ENCODE peak calls at places on chromosomes 16 and 17, in six cellular contexts. One of them, this sample, is unnamed.

GRCh38 chr17:21289902-21290571 is 5.5 kb downstream of the MAP2K3 start:
- DNase-seq in adrenal gland: no peak
- DNase-seq in astrocyte: no peak
- DNase-seq in progenitor cell of endocrine pancreas: no peak
- DNase-seq in fibroblast of lung: no peak
- DNase-seq in HFF-Myc: no peak
- DNase-seq in this sample: no peak

GRCh38 chr17:45429338-45430005 is 3.2 kb downstream of the ARHGAP27 start:
- DNase-seq in progenitor cell of endocrine pancreas: peak; percentile 43
- DNase-seq in fibroblast of lung: no peak
- DNase-seq in HFF-Myc: no peak
- DNase-seq in adrenal gland: no peak
- DNase-seq in astrocyte: no peak
- DNase-seq in this sample: no peak

GRCh38 chr17:34756670-34757021 is 177.3 kb downstream of the TMEM132E start:
- DNase-seq in HFF-Myc: no peak
- DNase-seq in fibroblast of lung: peak; percentile 5
- DNase-seq in astrocyte: no peak
- DNase-seq in adrenal gland: peak; percentile 74
- DNase-seq in progenitor cell of endocrine pancreas: no peak
- DNase-seq in this sample: no peak

GRCh38 chr17:65485388-65486299 is 75.8 kb downstream of the AXIN2 start:
- DNase-seq in adrenal gland: no peak
- DNase-seq in progenitor cell of endocrine pancreas: no peak
- DNase-seq in fibroblast of lung: peak; percentile 79
- DNase-seq in HFF-Myc: no peak
- DNase-seq in astrocyte: peak; percentile 67
- DNase-seq in this sample: no peak

GRCh38 chr17:31807846-31808245 is 51.2 kb downstream of the COPRS start:
- DNase-seq in astrocyte: no peak
- DNase-seq in fibroblast of lung: peak; percentile 14
- DNase-seq in adrenal gland: no peak
- DNase-seq in HFF-Myc: no peak
- DNase-seq in progenitor cell of endocrine pancreas: no peak
- DNase-seq in this sample: no peak

GRCh38 chr17:41682611-41683010 is 6.1 kb upstream of the EIF1 start:
- DNase-seq in adrenal gland: no peak
- DNase-seq in HFF-Myc: no peak
- DNase-seq in astrocyte: no peak
- DNase-seq in fibroblast of lung: no peak
- DNase-seq in progenitor cell of endocrine pancreas: no peak
- DNase-seq in this sample: no peak

GRCh38 chr16:31407406-31407805 is 14.3 kb downstream of the ITGAD start:
- DNase-seq in fibroblast of lung: no peak
- DNase-seq in progenitor cell of endocrine pancreas: no peak
- DNase-seq in astrocyte: no peak
- DNase-seq in HFF-Myc: no peak
- DNase-seq in adrenal gland: no peak
- DNase-seq in this sample: no peak

GRCh38 chr17:50047488-50048126 is 8.3 kb upstream of the ITGA3 start:
- DNase-seq in HFF-Myc: no peak
- DNase-seq in astrocyte: peak; percentile 83
- DNase-seq in progenitor cell of endocrine pancreas: no peak
- DNase-seq in adrenal gland: no peak
- DNase-seq in fibroblast of lung: peak; percentile 91
- DNase-seq in this sample: no peak

GRCh38 chr17:47210105-47210504 is 957 bp downstream of the MYL4 start:
- DNase-seq in astrocyte: no peak
- DNase-seq in fibroblast of lung: peak; percentile 36
- DNase-seq in HFF-Myc: no peak
- DNase-seq in progenitor cell of endocrine pancreas: no peak
- DNase-seq in adrenal gland: no peak
- DNase-seq in this sample: no peak

GRCh38 chr16:278863-279366 is 1.5 kb upstream of the ARHGDIG start:
- DNase-seq in astrocyte: peak; percentile 29
- DNase-seq in adrenal gland: no peak
- DNase-seq in HFF-Myc: peak; percentile 2
- DNase-seq in progenitor cell of endocrine pancreas: no peak
- DNase-seq in fibroblast of lung: peak; percentile 51
- DNase-seq in this sample: no peak

GRCh38 chr17:13812350-13812749 is 210.6 kb upstream of the HS3ST3A1 start:
- DNase-seq in fibroblast of lung: no peak
- DNase-seq in HFF-Myc: no peak
- DNase-seq in astrocyte: no peak
- DNase-seq in progenitor cell of endocrine pancreas: no peak
- DNase-seq in adrenal gland: no peak
- DNase-seq in this sample: no peak

GRCh38 chr17:38557836-38558750 is 47.7 kb downstream of the SRCIN1 start:
- DNase-seq in progenitor cell of endocrine pancreas: peak; percentile 84
- DNase-seq in astrocyte: peak; percentile 73
- DNase-seq in adrenal gland: peak; percentile 91
- DNase-seq in fibroblast of lung: peak; percentile 85
- DNase-seq in HFF-Myc: peak; percentile 65
- DNase-seq in this sample: peak; percentile 95

GRCh38 chr17:38559880-38560230 is 45.9 kb downstream of the SRCIN1 start:
- DNase-seq in adrenal gland: no peak
- DNase-seq in astrocyte: no peak
- DNase-seq in fibroblast of lung: no peak
- DNase-seq in HFF-Myc: no peak
- DNase-seq in progenitor cell of endocrine pancreas: no peak
- DNase-seq in this sample: no peak

GRCh38 chr17:38557395-38557794 is 48.4 kb downstream of the SRCIN1 start:
- DNase-seq in adrenal gland: no peak
- DNase-seq in HFF-Myc: no peak
- DNase-seq in fibroblast of lung: no peak
- DNase-seq in astrocyte: no peak
- DNase-seq in progenitor cell of endocrine pancreas: no peak
- DNase-seq in this sample: no peak

GRCh38 chr17:38559025-38559879 is 46.5 kb downstream of the SRCIN1 start:
- DNase-seq in fibroblast of lung: peak; percentile 27
- DNase-seq in HFF-Myc: no peak
- DNase-seq in astrocyte: peak; percentile 7
- DNase-seq in progenitor cell of endocrine pancreas: peak; percentile 80
- DNase-seq in adrenal gland: peak; percentile 68
- DNase-seq in this sample: peak; percentile 97

GRCh38 chr17:38558751-38559024 is 47.1 kb downstream of the SRCIN1 start:
- DNase-seq in progenitor cell of endocrine pancreas: no peak
- DNase-seq in adrenal gland: no peak
- DNase-seq in fibroblast of lung: no peak
- DNase-seq in astrocyte: no peak
- DNase-seq in HFF-Myc: no peak
- DNase-seq in this sample: no peak
- TF ChIP-seq CTCF in progenitor cell of endocrine pancreas: no peak
- TF ChIP-seq CTCF in adrenal gland: no peak
- TF ChIP-seq CTCF in fibroblast of lung: no peak
- TF ChIP-seq CTCF in astrocyte: no peak
- TF ChIP-seq CTCF in HFF-Myc: no peak
- TF ChIP-seq CTCF in this sample: no peak

GRCh38 chr17:80961516-80961915 is 30.1 kb upstream of the CHMP6 start:
- DNase-seq in adrenal gland: no peak
- DNase-seq in astrocyte: no peak
- DNase-seq in fibroblast of lung: no peak
- DNase-seq in progenitor cell of endocrine pancreas: no peak
- DNase-seq in HFF-Myc: no peak
- DNase-seq in this sample: no peak
- TF ChIP-seq CTCF in adrenal gland: no peak
- TF ChIP-seq CTCF in astrocyte: no peak
- TF ChIP-seq CTCF in fibroblast of lung: no peak
- TF ChIP-seq CTCF in progenitor cell of endocrine pancreas: no peak
- TF ChIP-seq CTCF in HFF-Myc: no peak
- TF ChIP-seq CTCF in this sample: no peak

GRCh38 chr16:56281256-56281805 is 90.0 kb downstream of the GNAO1 start:
- DNase-seq in HFF-Myc: no peak
- DNase-seq in fibroblast of lung: no peak
- DNase-seq in progenitor cell of endocrine pancreas: no peak
- DNase-seq in adrenal gland: no peak
- DNase-seq in astrocyte: no peak
- DNase-seq in this sample: peak; percentile 30
- TF ChIP-seq CTCF in HFF-Myc: peak; percentile 60
- TF ChIP-seq CTCF in fibroblast of lung: peak; percentile 19
- TF ChIP-seq CTCF in progenitor cell of endocrine pancreas: peak; percentile 41
- TF ChIP-seq CTCF in adrenal gland: no peak
- TF ChIP-seq CTCF in astrocyte: peak; percentile 30
- TF ChIP-seq CTCF in this sample: no peak

GRCh38 chr16:57828272-57829161 is 26.2 kb upstream of the KIFC3 start:
- DNase-seq in astrocyte: no peak
- DNase-seq in adrenal gland: no peak
- DNase-seq in fibroblast of lung: no peak
- DNase-seq in progenitor cell of endocrine pancreas: no peak
- DNase-seq in HFF-Myc: no peak
- DNase-seq in this sample: no peak
- TF ChIP-seq CTCF in astrocyte: no peak
- TF ChIP-seq CTCF in adrenal gland: no peak
- TF ChIP-seq CTCF in fibroblast of lung: no peak
- TF ChIP-seq CTCF in progenitor cell of endocrine pancreas: peak; percentile 37
- TF ChIP-seq CTCF in HFF-Myc: no peak
- TF ChIP-seq CTCF in this sample: no peak

GRCh38 chr17:81462506-81463125 is 50.0 kb downstream of the ACTG1 start:
- DNase-seq in adrenal gland: no peak
- DNase-seq in fibroblast of lung: no peak
- DNase-seq in progenitor cell of endocrine pancreas: no peak
- DNase-seq in astrocyte: no peak
- DNase-seq in HFF-Myc: no peak
- DNase-seq in this sample: no peak
- TF ChIP-seq CTCF in adrenal gland: no peak
- TF ChIP-seq CTCF in fibroblast of lung: no peak
- TF ChIP-seq CTCF in progenitor cell of endocrine pancreas: no peak
- TF ChIP-seq CTCF in astrocyte: no peak
- TF ChIP-seq CTCF in HFF-Myc: no peak
- TF ChIP-seq CTCF in this sample: no peak

This sample was measured in GM20000.